ENCODE peak calls at places on chromosomes 7 and 10, in four cellular contexts. W is HT1080, Q is non-pigmented ciliary epithelial cell, N is IMR-90. J is an unnamed sample.

GRCh38 chr7:142770720-142771352 is at the start of gene PRSS2:
- DNase-seq in Q (no peak), W (no peak), N (no peak), J (no peak)

GRCh38 chr7:40586197-40586596 is 451.4 kb downstream of the SUGCT start:
- DNase-seq in N (peak), Q (peak), W (peak), J (peak)

GRCh38 chr10:76010703-76011102 is 579.3 kb downstream of the LRMDA start:
- DNase-seq in N (no peak), W (no peak), Q (no peak), J (no peak)

GRCh38 chr7:129553861-129554530 is 51.7 kb downstream of the SMKR1 start:
- DNase-seq in W (peak), Q (no peak), N (peak), J (no peak)

GRCh38 chr10:73110345-73110849 is at the start of gene NUDT13:
- DNase-seq in N (peak), W (peak), Q (no peak), J (peak)

GRCh38 chr7:91446819-91447218 is 182.6 kb downstream of the FZD1 start:
- DNase-seq in Q (no peak), N (no peak), W (no peak), J (no peak)

GRCh38 chr10:121352456-121352855 is 245.8 kb downstream of the FGFR2 start:
- DNase-seq in Q (no peak), N (no peak), W (no peak), J (no peak)

GRCh38 chr7:9776900-9777299 is 1196.8 kb upstream of the PHF14 start:
- DNase-seq in Q (no peak), N (no peak), W (no peak), J (no peak)

GRCh38 chr10:69869291-69869841 is 67.7 kb downstream of the COL13A1 start:
- DNase-seq in Q (no peak), W (peak), N (peak), J (peak)

GRCh38 chr7:140316165-140316661 is 82.1 kb downstream of the SLC37A3 start:
- DNase-seq in N (peak), W (peak), Q (peak), J (peak)

GRCh38 chr7:82572195-82572880 is 128.8 kb upstream of the CACNA2D1 start:
- DNase-seq in N (peak), W (peak), Q (peak), J (peak)

GRCh38 chr7:101816499-101817030 is 861 bp upstream of the CUX1 start:
- DNase-seq in Q (no peak), W (no peak), N (peak), J (peak)

GRCh38 chr7:98970805-98971204 is 92.5 kb downstream of the TRRAP start:
- DNase-seq in Q (no peak), N (no peak), W (no peak), J (no peak)

GRCh38 chr10:104300002-104300735 is 31.2 kb downstream of the GSTO2 start:
- DNase-seq in W (peak), Q (peak), N (peak), J (peak)

GRCh38 chr10:2122431-2123124 is 385.3 kb upstream of the ADARB2 start:
- DNase-seq in N (no peak), W (peak), Q (no peak), J (no peak)

GRCh38 chr7:81626008-81626407 is 143.8 kb downstream of the HGF start:
- DNase-seq in N (peak), W (no peak), Q (no peak), J (peak)

GRCh38 chr10:76282122-76283030 is 851.0 kb downstream of the LRMDA start:
- DNase-seq in Q (no peak), W (no peak), N (peak), J (peak)

GRCh38 chr7:129213828-129214227 is 11.0 kb upstream of the AHCYL2 start:
- DNase-seq in N (no peak), W (peak), Q (no peak), J (no peak)

GRCh38 chr10:132265878-132266496 is 41.8 kb downstream of the STK32C start:
- DNase-seq in Q (no peak), W (no peak), N (peak), J (no peak)

GRCh38 chr7:39252916-39253315 is 275.2 kb downstream of the POU6F2 start:
- DNase-seq in W (no peak), N (peak), Q (peak), J (peak)

GRCh38 chr10:79299397-79300370 is 47.6 kb upstream of the PPIF start:
- DNase-seq in Q (peak), W (peak), N (peak), J (peak)

GRCh38 chr7:44565097-44565794 is 8.5 kb downstream of the DDX56 start:
- DNase-seq in N (peak), W (peak), Q (no peak), J (peak)

GRCh38 chr7:30001953-30002352 is 12.4 kb upstream of the SCRN1 start:
- DNase-seq in W (no peak), N (no peak), Q (no peak), J (no peak)

GRCh38 chr7:150927954-150928340 is 50.2 kb downstream of the KCNH2 start:
- DNase-seq in Q (no peak), N (peak), W (no peak), J (peak)

GRCh38 chr10:114168450-114169009 is 5.5 kb downstream of the CCDC186 start:
- DNase-seq in Q (no peak), N (no peak), W (no peak), J (no peak)

GRCh38 chr10:123009105-123009805 is 449 bp downstream of the ACADSB start:
- DNase-seq in W (no peak), N (no peak), Q (no peak), J (peak)

GRCh38 chr10:26534384-26534783 is 96.2 kb downstream of the APBB1IP start:
- DNase-seq in Q (no peak), W (no peak), N (no peak), J (no peak)

GRCh38 chr10:6593140-6593740 is 13.2 kb upstream of the PRKCQ start:
- DNase-seq in W (peak), Q (no peak), N (no peak), J (no peak)

GRCh38 chr10:126062132-126063032 is 166.0 kb downstream of the FANK1 start:
- DNase-seq in N (peak), W (peak), Q (peak), J (peak)

GRCh38 chr7:99788554-99788953 is 4.6 kb upstream of the CYP3A4 start:
- DNase-seq in W (no peak), N (no peak), Q (no peak), J (no peak)

GRCh38 chr7:93461350-93461749 is 113.2 kb downstream of the CALCR start:
- DNase-seq in W (peak), Q (no peak), N (no peak), J (no peak)

GRCh38 chr7:32059289-32060045 is 10.7 kb downstream of the PDE1C start:
- DNase-seq in Q (no peak), N (peak), W (no peak), J (peak)

J was measured in mesenchymal stem cell.